ENCODE peak calls at places on chromosomes 4 and X, in six cellular contexts. T is sigmoid colon, H is colonic mucosa, N is tibial artery, J is Karpas-422, D is IMR-90. K is an unnamed sample.

GRCh38 chrX:9942086-9942485 is 25.1 kb upstream of the CLDN34 start:
- DNase-seq in D (no peak), J (no peak), T (no peak), N (no peak), H (no peak), K (no peak)

GRCh38 chrX:34332336-34332735 is 200.2 kb upstream of the FAM47A start:
- DNase-seq in N (no peak), J (no peak), D (no peak), T (no peak), H (no peak), K (no peak)

GRCh38 chr4:21949073-21949457 is 493 bp upstream of the KCNIP4 start:
- DNase-seq in D (no peak), H (peak; percentile 22), J (no peak), T (no peak), N (no peak), K (peak; percentile 30)

GRCh38 chr4:128819082-128819742 is 9.7 kb downstream of the JADE1 start:
- DNase-seq in D (peak; percentile 33), N (no peak), H (no peak), J (no peak), T (no peak), K (no peak)

GRCh38 chr4:121654738-121655137 is 42.0 kb downstream of the ANXA5 start:
- DNase-seq in D (no peak), N (no peak), H (no peak), J (peak; percentile 67), T (no peak), K (no peak)

GRCh38 chr4:73731968-73732610 is 8.3 kb upstream of the CXCL8 start:
- DNase-seq in J (no peak), D (no peak), N (no peak), H (no peak), T (no peak), K (no peak)

GRCh38 chr4:64144994-64145393 is 264.3 kb downstream of the TECRL start:
- DNase-seq in D (no peak), T (no peak), J (no peak), H (no peak), N (no peak), K (no peak)

GRCh38 chr4:15003891-15004700 is 1.8 kb downstream of the CPEB2 start:
- DNase-seq in D (no peak), T (peak; percentile 72), N (peak; percentile 44), H (peak; percentile 46), J (peak; percentile 68), K (peak; percentile 42)

GRCh38 chrX:153869473-153870287 is 16.3 kb downstream of the L1CAM start:
- DNase-seq in N (no peak), H (no peak), D (no peak), T (no peak), J (no peak), K (no peak)

GRCh38 chr4:112142152-112142551 is 3.1 kb upstream of the FAM241A start:
- DNase-seq in N (no peak), T (no peak), J (no peak), H (no peak), D (no peak), K (no peak)

GRCh38 chr4:98601719-98602118 is 56.7 kb downstream of the TSPAN5 start:
- DNase-seq in H (no peak), N (no peak), D (no peak), T (no peak), J (no peak), K (no peak)

GRCh38 chrX:108122748-108123147 is 31.2 kb downstream of the ATG4A start:
- DNase-seq in H (no peak), D (peak; percentile 17), J (no peak), N (no peak), T (no peak), K (no peak)

GRCh38 chr4:88440146-88440545 is 16.8 kb upstream of the HERC5 start:
- DNase-seq in J (no peak), D (no peak), H (no peak), N (no peak), T (no peak), K (no peak)

GRCh38 chr4:128570380-128570779 is 239.1 kb upstream of the JADE1 start:
- DNase-seq in T (peak; percentile 83), J (no peak), H (no peak), D (peak; percentile 62), N (peak; percentile 82), K (peak; percentile 48)

GRCh38 chr4:100299019-100299418 is 108.8 kb upstream of the DDIT4L start:
- DNase-seq in N (peak; percentile 27), H (no peak), T (no peak), J (no peak), D (peak; percentile 96), K (peak; percentile 20)

GRCh38 chrX:43735957-43736356 is 79.9 kb downstream of the MAOA start:
- DNase-seq in N (no peak), D (no peak), H (no peak), J (no peak), T (no peak), K (no peak)

GRCh38 chr4:83189631-83190136 is 75.2 kb upstream of the PLAC8 start:
- DNase-seq in H (no peak), D (no peak), J (no peak), T (no peak), N (no peak), K (no peak)

GRCh38 chr4:34720563-34720962 is 1523.8 kb downstream of the ARAP2 start:
- DNase-seq in J (peak; percentile 61), N (no peak), T (no peak), D (peak; percentile 24), H (no peak), K (no peak)

GRCh38 chrX:22081475-22082092 is 49.5 kb downstream of the PHEX start:
- DNase-seq in T (peak; percentile 66), H (peak; percentile 60), N (peak; percentile 45), D (peak; percentile 63), J (peak; percentile 81), K (peak; percentile 64)

GRCh38 chr4:123659262-123659661 is 262.7 kb downstream of the SPRY1 start:
- DNase-seq in N (no peak), J (no peak), D (no peak), H (no peak), T (no peak), K (no peak)

GRCh38 chr4:122293374-122294365 is 85.1 kb upstream of the ADAD1 start:
- DNase-seq in D (no peak), T (no peak), J (no peak), H (no peak), N (no peak), K (no peak)

GRCh38 chr4:27915822-27916221 is 1055.2 kb downstream of the STIM2 start:
- DNase-seq in N (no peak), T (no peak), D (no peak), H (no peak), J (no peak), K (no peak)

GRCh38 chrX:155027509-155028066 is 944 bp downstream of the FUNDC2 start:
- DNase-seq in H (peak; percentile 29), T (peak; percentile 67), N (peak; percentile 21), J (peak; percentile 68), D (peak; percentile 70), K (peak; percentile 28)

DNA sequence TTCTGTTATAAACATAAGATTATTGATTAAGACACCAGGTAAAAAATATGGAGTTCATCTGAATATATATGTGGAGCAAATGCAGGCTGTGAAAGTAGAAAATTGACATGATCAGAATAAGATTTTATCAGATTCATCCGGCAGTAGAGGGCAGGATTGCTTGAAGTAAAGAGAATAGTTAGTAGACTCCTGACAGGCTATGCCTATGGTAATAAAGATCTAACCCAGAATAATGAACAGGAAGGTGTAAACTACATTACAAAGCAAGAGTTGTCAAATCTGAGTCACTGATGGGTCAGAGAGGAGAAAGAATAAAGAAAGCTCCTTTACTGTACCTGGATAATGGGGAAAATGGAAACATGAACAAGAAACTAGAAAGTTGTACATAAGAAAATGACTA is 20.8 kb upstream of the TMEM184C start:
- DNase-seq in D (peak; percentile 31), H (no peak), J (peak; percentile 55), N (no peak), T (no peak), K (no peak)
- H3K36me3 ChIP-seq in D (no peaks in the 10 kb centered on the region), H (no peaks in the 10 kb centered on the region), J (no peaks in the 10 kb centered on the region), N (no peaks in the 10 kb centered on the region), T (no peaks in the 10 kb centered on the region), K (no peaks in the 10 kb centered on the region)

GRCh38 chr4:119209586-119209985 is 2.9 kb upstream of the USP53 start:
- DNase-seq in T (no peak), D (no peak), J (no peak), N (no peak), H (no peak), K (no peak)

GRCh38 chr4:119212251-119212963 is at the start of gene USP53:
- DNase-seq in D (peak; percentile 97), H (peak; percentile 99), N (peak; percentile 98), T (peak; percentile 99), J (peak; percentile 93), K (peak; percentile 99)

GRCh38 chr4:119211856-119212250 is 660 bp upstream of the USP53 start:
- DNase-seq in N (no peak), H (no peak), D (no peak), J (no peak), T (no peak), K (no peak)

GRCh38 chr4:119209077-119209476 is 3.4 kb upstream of the USP53 start:
- DNase-seq in H (no peak), T (no peak), N (no peak), J (no peak), D (peak; percentile 96), K (no peak)

DNA sequence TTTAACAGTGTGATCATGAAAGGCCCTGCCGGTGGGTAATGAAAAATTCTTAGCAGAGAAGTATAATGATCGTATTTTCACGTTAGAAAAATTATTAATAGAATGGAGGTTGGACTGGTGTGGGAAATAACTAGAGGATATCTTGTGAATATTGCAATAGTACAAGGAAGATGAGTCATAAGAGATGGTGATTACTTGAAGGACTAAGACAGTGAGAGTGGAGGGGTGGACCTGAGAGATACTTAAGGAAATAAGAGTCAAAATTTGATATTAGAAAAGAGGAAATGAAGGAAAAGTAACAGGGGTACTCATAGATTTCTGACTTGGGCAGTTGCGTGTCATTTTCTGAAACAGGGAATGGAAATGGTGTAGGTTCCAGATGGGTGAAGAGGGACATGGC is 1.8 kb upstream of the USP53 start:
- DNase-seq in T (no peak), D (peak; percentile 68), J (no peak), H (no peak), N (no peak), K (no peak)
- H3K4me1 ChIP-seq in T (no peaks in the 10 kb centered on the region), D (peaks cover 3% of the 10 kb centered on the region), J (peaks cover 21% of the 10 kb centered on the region), H (no peaks in the 10 kb centered on the region), N (peaks cover 8% of the 10 kb centered on the region), K (peaks cover 13% of the 10 kb centered on the region)

GRCh38 chr4:69775488-69775887 is 15.1 kb upstream of the SULT1B1 start:
- DNase-seq in T (no peak), D (no peak), J (no peak), H (no peak), N (no peak), K (no peak)
- H3K4me3 ChIP-seq in T (no peak overlapping the region), D (no peak overlapping the region), J (no peak overlapping the region), H (no peak overlapping the region), N (no peak overlapping the region), K (no peak overlapping the region)

GRCh38 chr4:47531954-47532321 is 46.9 kb downstream of the ATP10D start:
- DNase-seq in T (no peak), H (no peak), N (no peak), J (no peak), D (no peak), K (peak; percentile 27)

GRCh38 chr4:47533689-47534347 is 48.7 kb downstream of the ATP10D start:
- DNase-seq in J (no peak), H (no peak), N (no peak), T (no peak), D (peak; percentile 37), K (no peak)

GRCh38 chr4:47532658-47533057 is 47.6 kb downstream of the ATP10D start:
- DNase-seq in D (no peak), J (no peak), T (no peak), H (no peak), N (no peak), K (no peak)

GRCh38 chr4:47530801-47531200 is 45.7 kb downstream of the ATP10D start:
- DNase-seq in H (no peak), D (no peak), N (no peak), J (no peak), T (no peak), K (no peak)

GRCh38 chr4:47531241-47531953 is 46.3 kb downstream of the ATP10D start:
- DNase-seq in T (no peak), H (peak; percentile 34), N (no peak), J (no peak), D (peak; percentile 90), K (no peak)
- H3K36me3 ChIP-seq in T (peaks cover 47% of the 10 kb centered on the region), H (no peaks in the 10 kb centered on the region), N (peaks cover 26% of the 10 kb centered on the region), J (peaks cover 33% of the 10 kb centered on the region), D (peaks cover 2% of the 10 kb centered on the region), K (no peaks in the 10 kb centered on the region)

K was measured in testis.